ENCODE peak calls at places on chromosomes 12 and 14, in nine cellular contexts. A is AG04450, V is right lobe of liver, N is A549, Q is astrocyte of the spinal cord, S is lower lobe of right lung, M is foreskin fibroblast, E is BE2C, G is fibroblast of the aortic adventitia. Z is an unnamed sample.

GRCh38 chr12:6767592-6768384 is 1.6 kb downstream of the PTMS start:
- DNase-seq in M (no peak), E (peak), S (no peak), N (no peak), G (no peak), Q (no peak), V (peak), A (no peak), Z (no peak)

GRCh38 chr12:130249376-130249775 is 87.1 kb downstream of the FZD10 start:
- DNase-seq in Q (no peak), G (no peak), M (no peak), A (no peak), N (no peak), S (no peak), E (peak), V (no peak), Z (no peak)

GRCh38 chr14:54257424-54257823 is 139.4 kb upstream of the CDKN3 start:
- DNase-seq in A (no peak), V (no peak), G (no peak), S (no peak), Q (no peak), N (no peak), M (no peak), E (no peak), Z (no peak)

GRCh38 chr12:71935594-71935993 is 3.1 kb upstream of the TPH2 start:
- DNase-seq in Q (no peak), G (no peak), N (no peak), V (no peak), A (no peak), M (no peak), S (no peak), E (no peak), Z (no peak)

GRCh38 chr12:114167431-114167830 is 201.3 kb upstream of the RBM19 start:
- DNase-seq in V (no peak), N (no peak), A (peak), S (no peak), Q (peak), E (no peak), M (peak), G (peak), Z (no peak)

GRCh38 chr14:96501383-96501745 is 818 bp upstream of the PAPOLA start:
- DNase-seq in G (no peak), V (no peak), A (no peak), N (no peak), E (no peak), Q (peak), M (no peak), S (no peak), Z (no peak)

GRCh38 chr14:103994535-103995184 is 52.3 kb upstream of the RD3L start:
- DNase-seq in M (no peak), S (no peak), N (no peak), G (no peak), Q (no peak), A (no peak), V (no peak), E (no peak), Z (no peak)

GRCh38 chr12:58425481-58426392 is 484.4 kb downstream of the ATP23 start:
- DNase-seq in E (no peak), A (peak), Q (peak), V (no peak), G (peak), M (peak), N (peak), S (no peak), Z (peak)

GRCh38 chr12:12899530-12900380 is 8.4 kb downstream of the GPRC5A start:
- DNase-seq in Q (peak), M (peak), A (peak), S (no peak), N (no peak), G (peak), V (no peak), E (no peak), Z (peak)

GRCh38 chr14:76117789-76118188 is 33.9 kb upstream of the GPATCH2L start:
- DNase-seq in N (no peak), V (no peak), A (no peak), E (peak), M (no peak), S (no peak), Q (no peak), G (no peak), Z (no peak)

GRCh38 chr14:63388766-63389431 is 70.2 kb upstream of the GPHB5 start:
- DNase-seq in V (peak), Q (peak), A (peak), N (peak), M (peak), E (peak), G (peak), S (peak), Z (peak)
- TF ChIP-seq CTCF in V (peak), Q (peak), A (peak), N (peak), M (peak), E (peak), G (peak), S (peak), Z (peak)

GRCh38 chr14:101928415-101928841 is 35.9 kb upstream of the DYNC1H1 start:
- DNase-seq in E (no peak), N (no peak), M (no peak), G (no peak), A (no peak), V (no peak), Q (no peak), S (peak), Z (no peak)
- H3K4me3 ChIP-seq in E (no peak), N (no peak), M (no peak), G (no peak), A (no peak), V (no peak), Q (no peak), S (no peak), Z (no peak)

GRCh38 chr12:109944975-109945374 is 44.9 kb downstream of the TCHP start:
- DNase-seq in G (peak), E (no peak), S (no peak), N (no peak), Q (peak), M (no peak), V (peak), A (no peak), Z (no peak)
- TF ChIP-seq CTCF in G (peak), E (no peak), S (peak), N (no peak), Q (peak), M (no peak), V (no peak), A (no peak), Z (no peak)

GRCh38 chr12:109475121-109475520 is 2.0 kb downstream of the KCTD10 start:
- DNase-seq in A (no peak), G (no peak), S (no peak), E (no peak), N (no peak), V (no peak), Q (no peak), M (no peak), Z (no peak)
- H3K4me3 ChIP-seq in A (peak), G (no peak), S (peak), E (no peak), N (no peak), V (no peak), Q (no peak), M (peak), Z (peak)

GRCh38 chr12:21613931-21614330 is 9.3 kb upstream of the GYS2 start:
- DNase-seq in Q (no peak), A (no peak), G (no peak), E (no peak), N (no peak), M (no peak), S (no peak), V (no peak), Z (no peak)
- TF ChIP-seq CTCF in Q (no peak), A (peak), G (no peak), E (peak), N (no peak), M (no peak), S (no peak), V (peak), Z (no peak)

DNA sequence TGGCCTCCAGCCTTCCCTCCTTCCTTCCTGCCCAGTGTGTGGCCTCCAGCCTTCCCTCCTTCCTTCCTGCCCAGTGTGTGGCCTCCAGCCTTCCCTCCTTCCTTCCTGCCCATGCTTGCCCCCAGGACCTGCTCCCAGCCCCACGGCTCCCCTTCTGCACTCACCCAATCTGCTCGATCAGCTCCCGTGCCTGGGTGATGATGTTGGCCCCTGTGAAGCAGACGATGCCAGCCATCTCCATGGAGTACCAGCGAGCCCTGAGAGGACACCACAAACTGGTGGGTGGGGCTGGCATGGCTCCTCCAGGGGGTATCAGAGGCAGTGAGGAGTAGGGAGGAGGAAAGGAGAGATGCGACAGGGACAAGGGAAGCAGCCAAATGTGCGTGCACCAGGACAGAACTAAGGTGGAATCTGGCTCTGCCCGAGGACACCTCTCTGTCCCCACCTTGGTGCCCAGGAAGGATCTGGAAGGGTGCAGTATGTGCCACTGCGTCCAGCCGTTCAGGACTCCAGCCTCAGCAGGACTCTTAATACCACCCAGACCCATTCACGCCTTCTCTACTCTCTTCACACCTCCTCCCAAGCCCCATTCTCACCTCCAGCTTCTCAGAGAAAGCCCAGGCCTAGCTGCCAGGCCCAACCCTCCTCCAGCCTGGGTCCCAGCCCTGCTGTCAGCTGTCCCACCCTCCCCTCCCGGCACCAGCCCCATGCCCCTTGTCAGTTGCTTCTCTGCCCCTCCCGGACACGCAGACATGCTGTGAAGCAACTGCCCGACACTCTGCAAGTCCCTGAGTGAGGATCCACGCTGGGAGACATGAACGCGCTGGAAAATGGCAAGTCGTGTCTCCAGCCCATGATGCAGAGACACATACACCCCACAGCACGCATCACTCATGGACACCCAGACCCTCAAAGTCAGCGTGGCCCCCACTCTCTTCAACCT is 22.7 kb downstream of the POLE start:
- DNase-seq in Q (no peak), G (no peak), A (no peak), M (no peak), V (peak), N (no peak), E (no peak), S (no peak), Z (no peak)
- H3K4me3 ChIP-seq in Q (no peak), G (no peak), A (no peak), M (no peak), V (no peak), N (no peak), E (no peak), S (no peak), Z (no peak)

GRCh38 chr12:49225551-49226166 is 36.8 kb upstream of the TUBA1A start:
- DNase-seq in S (peak), G (peak), M (no peak), E (no peak), Q (peak), V (no peak), A (no peak), N (no peak), Z (no peak)
- TF ChIP-seq CTCF in S (peak), G (peak), M (no peak), E (no peak), Q (peak), V (no peak), A (peak), N (no peak), Z (peak)

GRCh38 chr12:104581000-104581570 is 124.3 kb downstream of the CHST11 start:
- DNase-seq in Q (no peak), S (no peak), A (no peak), N (no peak), E (no peak), V (no peak), G (no peak), M (no peak), Z (no peak)

GRCh38 chr12:104576980-104577925 is 120.5 kb downstream of the CHST11 start:
- DNase-seq in V (no peak), S (no peak), G (no peak), A (peak), M (no peak), E (no peak), N (no peak), Q (peak), Z (no peak)

GRCh38 chr12:104579716-104580495 is 123.2 kb downstream of the CHST11 start:
- DNase-seq in G (no peak), A (no peak), M (no peak), N (no peak), E (no peak), V (no peak), Q (no peak), S (no peak), Z (no peak)

GRCh38 chr12:104576178-104576778 is 119.5 kb downstream of the CHST11 start:
- DNase-seq in G (no peak), E (no peak), N (no peak), M (no peak), A (no peak), S (no peak), V (no peak), Q (no peak), Z (no peak)

GRCh38 chr12:104578453-104578852 is 121.7 kb downstream of the CHST11 start:
- DNase-seq in N (peak), M (peak), Q (peak), E (no peak), G (peak), V (no peak), A (no peak), S (no peak), Z (peak)
- H3K4me3 ChIP-seq in N (no peak), M (no peak), Q (no peak), E (no peak), G (no peak), V (no peak), A (no peak), S (no peak), Z (no peak)

DNA sequence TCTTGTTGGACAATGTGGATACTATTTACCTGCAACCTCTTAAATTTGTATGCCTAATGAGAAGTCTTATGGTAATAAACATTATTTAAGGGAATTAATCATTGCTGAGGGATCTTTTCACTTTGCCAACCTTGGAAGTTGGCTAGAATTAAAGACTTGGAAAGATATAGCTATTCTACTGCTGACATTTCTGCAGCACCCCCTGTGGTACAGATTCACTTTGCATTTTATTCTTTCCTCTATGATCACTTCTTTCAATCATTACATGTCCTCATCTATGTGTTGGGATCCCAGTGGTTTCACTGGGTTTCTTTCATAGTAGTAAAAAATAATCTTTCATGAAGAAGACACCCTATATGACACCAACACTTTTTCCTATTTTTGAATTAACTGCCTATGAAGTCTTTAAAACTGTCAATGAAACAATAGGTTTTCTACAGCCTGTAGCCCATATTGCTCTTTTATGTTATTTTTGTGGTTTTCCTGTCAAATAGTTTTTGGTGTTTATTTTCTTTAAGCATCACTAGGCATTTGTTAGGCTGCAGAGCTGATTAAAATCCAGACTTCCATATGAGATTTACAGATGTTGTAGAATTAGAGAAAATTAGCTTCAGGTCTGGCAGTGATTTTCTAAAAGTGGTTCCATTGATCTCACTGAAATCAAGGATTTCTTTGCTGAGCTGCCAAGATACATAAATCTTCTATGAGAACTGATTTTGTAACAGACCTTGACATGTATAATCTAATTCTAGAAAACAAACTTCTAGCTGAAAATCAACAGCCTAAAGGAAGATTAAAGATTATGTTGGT is 256.1 kb downstream of the NAV3 start:
- DNase-seq in S (no peak), M (no peak), E (no peak), A (no peak), G (peak), Q (peak), V (no peak), N (peak), Z (no peak)
- TF ChIP-seq CTCF in S (no peak), M (no peak), E (peak), A (peak), G (peak), Q (peak), V (no peak), N (no peak), Z (peak)

GRCh38 chr12:81078469-81079196 is 754 bp downstream of the ACSS3 start:
- DNase-seq in A (no peak), S (no peak), V (peak), E (no peak), G (peak), Q (peak), N (no peak), M (peak), Z (peak)
- H3K4me3 ChIP-seq in A (peak), S (peak), V (peak), E (no peak), G (peak), Q (peak), N (peak), M (peak), Z (peak)

Z was measured in astrocyte of the cerebellum.